ENCODE peak calls at places on chromosomes 7 and 10, in seven cellular contexts. One of them, this sample, is unnamed.

GRCh38 chr10:14487511-14487909 is 156.8 kb upstream of the FRMD4A start:
- DNase-seq in Daoy: no peak
- DNase-seq in HT1080: peak
- DNase-seq in substantia nigra: no peak
- DNase-seq in AG09309: no peak
- DNase-seq in M059J: peak
- DNase-seq in HEK293T: no peak
- DNase-seq in this sample: no peak

GRCh38 chr10:69278446-69278963 is at the start of gene HK1:
- DNase-seq in M059J: peak
- DNase-seq in HEK293T: no peak
- DNase-seq in AG09309: no peak
- DNase-seq in Daoy: no peak
- DNase-seq in substantia nigra: peak
- DNase-seq in HT1080: no peak
- DNase-seq in this sample: no peak

GRCh38 chr7:64313740-64314491 is at the start of gene ZNF736:
- DNase-seq in HEK293T: peak
- DNase-seq in HT1080: peak
- DNase-seq in Daoy: peak
- DNase-seq in AG09309: peak
- DNase-seq in M059J: peak
- DNase-seq in substantia nigra: peak
- DNase-seq in this sample: peak

GRCh38 chr7:155533827-155534690 is 12.3 kb downstream of the CNPY1 start:
- DNase-seq in AG09309: no peak
- DNase-seq in Daoy: peak
- DNase-seq in HT1080: peak
- DNase-seq in M059J: no peak
- DNase-seq in substantia nigra: peak
- DNase-seq in HEK293T: peak
- DNase-seq in this sample: peak

GRCh38 chr7:141325275-141325674 is 225.9 kb upstream of the AGK start:
- DNase-seq in HEK293T: no peak
- DNase-seq in HT1080: no peak
- DNase-seq in Daoy: no peak
- DNase-seq in substantia nigra: no peak
- DNase-seq in M059J: no peak
- DNase-seq in AG09309: no peak
- DNase-seq in this sample: no peak

GRCh38 chr7:47405921-47406765 is 175.8 kb downstream of the TNS3 start:
- DNase-seq in substantia nigra: no peak
- DNase-seq in M059J: peak
- DNase-seq in AG09309: no peak
- DNase-seq in HT1080: no peak
- DNase-seq in HEK293T: no peak
- DNase-seq in Daoy: peak
- DNase-seq in this sample: no peak

GRCh38 chr7:142420554-142421362 is 162.9 kb upstream of the PRSS58 start:
- DNase-seq in AG09309: no peak
- DNase-seq in substantia nigra: no peak
- DNase-seq in M059J: peak
- DNase-seq in Daoy: peak
- DNase-seq in HEK293T: peak
- DNase-seq in HT1080: peak
- DNase-seq in this sample: no peak

GRCh38 chr7:151311294-151311864 is 30.2 kb upstream of the NUB1 start:
- DNase-seq in AG09309: no peak
- DNase-seq in substantia nigra: no peak
- DNase-seq in HT1080: peak
- DNase-seq in Daoy: peak
- DNase-seq in HEK293T: peak
- DNase-seq in M059J: peak
- DNase-seq in this sample: peak

GRCh38 chr10:3812141-3812540 is 27.1 kb upstream of the KLF6 start:
- DNase-seq in HT1080: no peak
- DNase-seq in AG09309: no peak
- DNase-seq in substantia nigra: no peak
- DNase-seq in M059J: no peak
- DNase-seq in Daoy: peak
- DNase-seq in HEK293T: no peak
- DNase-seq in this sample: no peak

GRCh38 chr7:141439776-141440175 is 111.4 kb upstream of the AGK start:
- DNase-seq in substantia nigra: no peak
- DNase-seq in AG09309: no peak
- DNase-seq in HT1080: no peak
- DNase-seq in HEK293T: no peak
- DNase-seq in Daoy: no peak
- DNase-seq in M059J: no peak
- DNase-seq in this sample: no peak

GRCh38 chr7:115676080-115676479 is 354.5 kb downstream of the TFEC start:
- DNase-seq in AG09309: no peak
- DNase-seq in Daoy: peak
- DNase-seq in HEK293T: peak
- DNase-seq in M059J: peak
- DNase-seq in HT1080: peak
- DNase-seq in substantia nigra: no peak
- DNase-seq in this sample: no peak

GRCh38 chr7:71477441-71477840 is 345.5 kb downstream of the GALNT17 start:
- DNase-seq in M059J: no peak
- DNase-seq in AG09309: no peak
- DNase-seq in Daoy: no peak
- DNase-seq in HT1080: no peak
- DNase-seq in HEK293T: no peak
- DNase-seq in substantia nigra: no peak
- DNase-seq in this sample: no peak

GRCh38 chr10:71530781-71531180 is 134.1 kb downstream of the CDH23 start:
- DNase-seq in HEK293T: no peak
- DNase-seq in HT1080: no peak
- DNase-seq in substantia nigra: no peak
- DNase-seq in Daoy: no peak
- DNase-seq in AG09309: no peak
- DNase-seq in M059J: no peak
- DNase-seq in this sample: no peak

GRCh38 chr7:117011419-117012260 is 58.3 kb downstream of the ST7 start:
- DNase-seq in HT1080: no peak
- DNase-seq in substantia nigra: no peak
- DNase-seq in M059J: no peak
- DNase-seq in Daoy: no peak
- DNase-seq in AG09309: no peak
- DNase-seq in HEK293T: no peak
- DNase-seq in this sample: peak

GRCh38 chr7:25949672-25950487 is 202.1 kb upstream of the NFE2L3 start:
- DNase-seq in HT1080: no peak
- DNase-seq in substantia nigra: no peak
- DNase-seq in M059J: no peak
- DNase-seq in HEK293T: peak
- DNase-seq in Daoy: no peak
- DNase-seq in AG09309: no peak
- DNase-seq in this sample: peak

GRCh38 chr10:77746313-77746712 is 108.7 kb upstream of the KCNMA1 start:
- DNase-seq in Daoy: peak
- DNase-seq in substantia nigra: no peak
- DNase-seq in M059J: peak
- DNase-seq in HEK293T: no peak
- DNase-seq in HT1080: peak
- DNase-seq in AG09309: peak
- DNase-seq in this sample: no peak

GRCh38 chr10:126387931-126388911 is at the start of gene ADAM12:
- DNase-seq in AG09309: no peak
- DNase-seq in HEK293T: no peak
- DNase-seq in HT1080: no peak
- DNase-seq in substantia nigra: peak
- DNase-seq in M059J: peak
- DNase-seq in Daoy: peak
- DNase-seq in this sample: no peak

GRCh38 chr7:155755026-155755425 is 57.2 kb downstream of the SHH start:
- DNase-seq in HT1080: no peak
- DNase-seq in AG09309: no peak
- DNase-seq in Daoy: no peak
- DNase-seq in HEK293T: no peak
- DNase-seq in substantia nigra: no peak
- DNase-seq in M059J: no peak
- DNase-seq in this sample: no peak

GRCh38 chr7:151891182-151891581 is 14.3 kb upstream of the PRKAG2 start:
- DNase-seq in substantia nigra: no peak
- DNase-seq in Daoy: no peak
- DNase-seq in HEK293T: no peak
- DNase-seq in AG09309: no peak
- DNase-seq in HT1080: no peak
- DNase-seq in M059J: no peak
- DNase-seq in this sample: no peak

GRCh38 chr7:49513939-49514338 is 259.5 kb upstream of the VWC2 start:
- DNase-seq in Daoy: no peak
- DNase-seq in HT1080: no peak
- DNase-seq in substantia nigra: no peak
- DNase-seq in HEK293T: no peak
- DNase-seq in AG09309: no peak
- DNase-seq in M059J: no peak
- DNase-seq in this sample: no peak

GRCh38 chr10:80968903-80969302 is 431.2 kb downstream of the SH2D4B start:
- DNase-seq in substantia nigra: no peak
- DNase-seq in AG09309: no peak
- DNase-seq in HT1080: no peak
- DNase-seq in M059J: no peak
- DNase-seq in HEK293T: no peak
- DNase-seq in Daoy: no peak
- DNase-seq in this sample: no peak

GRCh38 chr7:128352138-128352537 is 8.4 kb upstream of the RBM28 start:
- DNase-seq in M059J: peak
- DNase-seq in HEK293T: no peak
- DNase-seq in substantia nigra: peak
- DNase-seq in AG09309: no peak
- DNase-seq in Daoy: peak
- DNase-seq in HT1080: no peak
- DNase-seq in this sample: no peak

GRCh38 chr7:112781558-112781957 is 8.6 kb downstream of the TMEM168 start:
- DNase-seq in HEK293T: no peak
- DNase-seq in HT1080: no peak
- DNase-seq in substantia nigra: no peak
- DNase-seq in Daoy: no peak
- DNase-seq in AG09309: no peak
- DNase-seq in M059J: no peak
- DNase-seq in this sample: no peak

GRCh38 chr10:35089641-35090161 is 440 bp downstream of the CUL2 start:
- DNase-seq in HEK293T: peak
- DNase-seq in M059J: peak
- DNase-seq in Daoy: peak
- DNase-seq in substantia nigra: no peak
- DNase-seq in HT1080: no peak
- DNase-seq in AG09309: no peak
- DNase-seq in this sample: peak

GRCh38 chr10:98357208-98357836 is 57.7 kb downstream of the PYROXD2 start:
- DNase-seq in substantia nigra: no peak
- DNase-seq in Daoy: no peak
- DNase-seq in AG09309: peak
- DNase-seq in M059J: no peak
- DNase-seq in HEK293T: no peak
- DNase-seq in HT1080: no peak
- DNase-seq in this sample: no peak

GRCh38 chr7:150341263-150342118 is at the start of gene RARRES2:
- DNase-seq in HT1080: no peak
- DNase-seq in AG09309: no peak
- DNase-seq in Daoy: no peak
- DNase-seq in HEK293T: no peak
- DNase-seq in substantia nigra: peak
- DNase-seq in M059J: no peak
- DNase-seq in this sample: no peak

GRCh38 chr10:118541718-118542117 is 53.7 kb downstream of the PRLHR start:
- DNase-seq in HT1080: no peak
- DNase-seq in M059J: no peak
- DNase-seq in HEK293T: no peak
- DNase-seq in AG09309: no peak
- DNase-seq in Daoy: no peak
- DNase-seq in substantia nigra: no peak
- DNase-seq in this sample: no peak

GRCh38 chr10:133258066-133258817 is 18.4 kb downstream of the ADAM8 start:
- DNase-seq in HEK293T: no peak
- DNase-seq in HT1080: peak
- DNase-seq in substantia nigra: no peak
- DNase-seq in AG09309: no peak
- DNase-seq in M059J: no peak
- DNase-seq in Daoy: no peak
- DNase-seq in this sample: peak

This sample was measured in GM12865.